ENCODE peak calls at places on chromosome 1, in seven cellular contexts. One of them, this sample, is unnamed.

GRCh38 chr1:46406881-46407608 is 12.9 kb downstream of the FAAH start:
- DNase-seq in COR-L47: no peak
- DNase-seq in WTC11: no peak
- DNase-seq in fibroblast of the aortic adventitia: no peak
- DNase-seq in iris pigment epithelial cell: no peak
- DNase-seq in AG08395: no peak
- DNase-seq in stimulated activated CD8-positive, alpha-beta memory T cell treated with anti-CD3 and anti-CD28 coated beads, Interleukin-4, amount 100 ng/mL, for 24 hours: no peak
- DNase-seq in this sample: no peak

GRCh38 chr1:91066545-91066944 is 44.7 kb upstream of the ZNF644 start:
- DNase-seq in AG08395: no peak
- DNase-seq in fibroblast of the aortic adventitia: no peak
- DNase-seq in iris pigment epithelial cell: no peak
- DNase-seq in stimulated activated CD8-positive, alpha-beta memory T cell treated with anti-CD3 and anti-CD28 coated beads, Interleukin-4, amount 100 ng/mL, for 24 hours: no peak
- DNase-seq in WTC11: peak
- DNase-seq in COR-L47: no peak
- DNase-seq in this sample: no peak

GRCh38 chr1:46467183-46467504 is 22.5 kb upstream of the DMBX1 start:
- DNase-seq in WTC11: no peak
- DNase-seq in stimulated activated CD8-positive, alpha-beta memory T cell treated with anti-CD3 and anti-CD28 coated beads, Interleukin-4, amount 100 ng/mL, for 24 hours: no peak
- DNase-seq in iris pigment epithelial cell: no peak
- DNase-seq in AG08395: no peak
- DNase-seq in COR-L47: no peak
- DNase-seq in fibroblast of the aortic adventitia: no peak
- DNase-seq in this sample: no peak

GRCh38 chr1:58062635-58063034 is 483.9 kb downstream of the OMA1 start:
- DNase-seq in fibroblast of the aortic adventitia: no peak
- DNase-seq in iris pigment epithelial cell: no peak
- DNase-seq in stimulated activated CD8-positive, alpha-beta memory T cell treated with anti-CD3 and anti-CD28 coated beads, Interleukin-4, amount 100 ng/mL, for 24 hours: no peak
- DNase-seq in AG08395: peak
- DNase-seq in WTC11: no peak
- DNase-seq in COR-L47: no peak
- DNase-seq in this sample: no peak

GRCh38 chr1:38297852-38298251 is 251.3 kb upstream of the POU3F1 start:
- DNase-seq in AG08395: no peak
- DNase-seq in fibroblast of the aortic adventitia: no peak
- DNase-seq in iris pigment epithelial cell: peak
- DNase-seq in stimulated activated CD8-positive, alpha-beta memory T cell treated with anti-CD3 and anti-CD28 coated beads, Interleukin-4, amount 100 ng/mL, for 24 hours: no peak
- DNase-seq in COR-L47: no peak
- DNase-seq in WTC11: no peak
- DNase-seq in this sample: no peak

GRCh38 chr1:9721606-9722377 is 70.3 kb downstream of the PIK3CD start:
- DNase-seq in stimulated activated CD8-positive, alpha-beta memory T cell treated with anti-CD3 and anti-CD28 coated beads, Interleukin-4, amount 100 ng/mL, for 24 hours: peak
- DNase-seq in WTC11: peak
- DNase-seq in COR-L47: no peak
- DNase-seq in iris pigment epithelial cell: no peak
- DNase-seq in fibroblast of the aortic adventitia: peak
- DNase-seq in AG08395: no peak
- DNase-seq in this sample: no peak

GRCh38 chr1:84800090-84801073 is 92.6 kb downstream of the LPAR3 start:
- DNase-seq in WTC11: no peak
- DNase-seq in stimulated activated CD8-positive, alpha-beta memory T cell treated with anti-CD3 and anti-CD28 coated beads, Interleukin-4, amount 100 ng/mL, for 24 hours: no peak
- DNase-seq in fibroblast of the aortic adventitia: no peak
- DNase-seq in AG08395: no peak
- DNase-seq in iris pigment epithelial cell: no peak
- DNase-seq in COR-L47: no peak
- DNase-seq in this sample: no peak

GRCh38 chr1:17597651-17598050 is 58.2 kb downstream of the ARHGEF10L start:
- DNase-seq in COR-L47: no peak
- DNase-seq in WTC11: no peak
- DNase-seq in fibroblast of the aortic adventitia: no peak
- DNase-seq in AG08395: no peak
- DNase-seq in iris pigment epithelial cell: no peak
- DNase-seq in stimulated activated CD8-positive, alpha-beta memory T cell treated with anti-CD3 and anti-CD28 coated beads, Interleukin-4, amount 100 ng/mL, for 24 hours: no peak
- DNase-seq in this sample: no peak

GRCh38 chr1:156115514-156116374 is 1.2 kb downstream of the LMNA start:
- DNase-seq in AG08395: no peak
- DNase-seq in WTC11: peak
- DNase-seq in fibroblast of the aortic adventitia: peak
- DNase-seq in COR-L47: no peak
- DNase-seq in stimulated activated CD8-positive, alpha-beta memory T cell treated with anti-CD3 and anti-CD28 coated beads, Interleukin-4, amount 100 ng/mL, for 24 hours: no peak
- DNase-seq in iris pigment epithelial cell: peak
- DNase-seq in this sample: no peak